ENCODE peak calls at places on chromosomes 11 and 22, in five cellular contexts. A, F, E, P and W are unnamed samples. For H3K4me1 and H3K9me3, the result is how much of the 10 kb centered on the place peaks cover.

GRCh38 chr11:127066426-127067090 is 66.0 kb upstream of the KIRREL3 start:
- DNase-seq in A (no peak), F (no peak), E (no peak), P (no peak), W (no peak)

GRCh38 chr11:128552783-128553661 is 34.3 kb downstream of the ETS1 start:
- DNase-seq in A (no peak), F (no peak), E (no peak), P (no peak), W (no peak)

GRCh38 chr11:32115406-32115805 is 24.5 kb downstream of the RCN1 start:
- DNase-seq in A (no peak), F (no peak), E (no peak), P (no peak), W (no peak)

GRCh38 chr22:25987948-25988347 is 181.3 kb upstream of the SEZ6L start:
- DNase-seq in A (no peak), F (no peak), E (no peak), P (no peak), W (no peak)

GRCh38 chr11:75173336-75173735 is 22.4 kb downstream of the SLCO2B1 start:
- DNase-seq in A (no peak), F (no peak), E (no peak), P (no peak), W (no peak)

GRCh38 chr22:31496735-31497146 is 405 bp downstream of the SFI1 start:
- DNase-seq in A (no peak), F (peak), E (no peak), P (no peak), W (peak)

GRCh38 chr11:78019808-78020207 is 3.3 kb downstream of the KCTD14 start:
- DNase-seq in A (no peak), F (no peak), E (no peak), P (no peak), W (no peak)

GRCh38 chr11:69949327-69949726 is 128.8 kb upstream of the ANO1 start:
- DNase-seq in A (peak), F (no peak), E (no peak), P (no peak), W (no peak)

GRCh38 chr11:65434667-65435179 is 12.1 kb downstream of the NEAT1 start:
- DNase-seq in A (no peak), F (no peak), E (no peak), P (peak), W (no peak)

GRCh38 chr11:6925636-6926207 is 504 bp upstream of the ZNF215 start:
- DNase-seq in A (no peak), F (no peak), E (no peak), P (no peak), W (no peak)

GRCh38 chr11:131584694-131585592 is 214.5 kb downstream of the NTM start:
- DNase-seq in A (no peak), F (no peak), E (no peak), P (no peak), W (no peak)

GRCh38 chr11:127493330-127493729 is 492.8 kb upstream of the KIRREL3 start:
- DNase-seq in A (no peak), F (no peak), E (no peak), P (no peak), W (no peak)

GRCh38 chr11:59145534-59145933 is 2.9 kb downstream of the FAM111A start:
- DNase-seq in A (no peak), F (no peak), E (no peak), P (no peak), W (no peak)

GRCh38 chr11:11845066-11845465 is 3.3 kb downstream of the USP47 start:
- DNase-seq in A (no peak), F (no peak), E (no peak), P (no peak), W (no peak)

GRCh38 chr11:31799036-31799793 is 11.9 kb downstream of the PAX6 start:
- DNase-seq in A (no peak), F (no peak), E (no peak), P (no peak), W (no peak)

GRCh38 chr11:107598225-107599139 is 7.5 kb downstream of the ELMOD1 start:
- DNase-seq in A (no peak), F (no peak), E (no peak), P (no peak), W (no peak)

GRCh38 chr11:69500285-69501120 is 19.0 kb downstream of the LINC01488 start:
- DNase-seq in A (peak), F (no peak), E (no peak), P (peak), W (no peak)

GRCh38 chr11:100719362-100719761 is 32.3 kb downstream of the ARHGAP42 start:
- DNase-seq in A (no peak), F (no peak), E (no peak), P (no peak), W (no peak)

GRCh38 chr11:77117485-77117884 is 10.6 kb upstream of the MYO7A start:
- DNase-seq in A (no peak), F (no peak), E (no peak), P (no peak), W (no peak)

GRCh38 chr11:75814369-75814685 is 683 bp upstream of the UVRAG start:
- DNase-seq in A (no peak), F (no peak), E (no peak), P (no peak), W (no peak)

GRCh38 chr11:86636275-86636674 is 36.1 kb downstream of the ME3 start:
- DNase-seq in A (no peak), F (no peak), E (no peak), P (no peak), W (no peak)

GRCh38 chr11:128695539-128696221 is 1.8 kb downstream of the FLI1 start:
- DNase-seq in A (no peak), F (peak), E (no peak), P (peak), W (no peak)

GRCh38 chr11:70400643-70401042 is 2.3 kb downstream of the CTTN start:
- DNase-seq in A (no peak), F (no peak), E (no peak), P (no peak), W (no peak)

GRCh38 chr11:96798445-96798844 is 408.6 kb downstream of the JRKL start:
- DNase-seq in A (no peak), F (no peak), E (no peak), P (no peak), W (no peak)

GRCh38 chr11:96794152-96794551 is 404.3 kb downstream of the JRKL start:
- DNase-seq in A (no peak), F (no peak), E (no peak), P (no peak), W (no peak)
- TF ChIP-seq CTCF in A (peak), F (no peak), E (no peak), P (no peak), W (no peak)

GRCh38 chr22:36955691-36956090 is 42.3 kb downstream of the CSF2RB start:
- DNase-seq in A (no peak), F (no peak), E (no peak), P (no peak), W (no peak)
- H3K4me1 ChIP-seq in A (under half), F (under half), E (under half), P (under half), W (under half)

DNA sequence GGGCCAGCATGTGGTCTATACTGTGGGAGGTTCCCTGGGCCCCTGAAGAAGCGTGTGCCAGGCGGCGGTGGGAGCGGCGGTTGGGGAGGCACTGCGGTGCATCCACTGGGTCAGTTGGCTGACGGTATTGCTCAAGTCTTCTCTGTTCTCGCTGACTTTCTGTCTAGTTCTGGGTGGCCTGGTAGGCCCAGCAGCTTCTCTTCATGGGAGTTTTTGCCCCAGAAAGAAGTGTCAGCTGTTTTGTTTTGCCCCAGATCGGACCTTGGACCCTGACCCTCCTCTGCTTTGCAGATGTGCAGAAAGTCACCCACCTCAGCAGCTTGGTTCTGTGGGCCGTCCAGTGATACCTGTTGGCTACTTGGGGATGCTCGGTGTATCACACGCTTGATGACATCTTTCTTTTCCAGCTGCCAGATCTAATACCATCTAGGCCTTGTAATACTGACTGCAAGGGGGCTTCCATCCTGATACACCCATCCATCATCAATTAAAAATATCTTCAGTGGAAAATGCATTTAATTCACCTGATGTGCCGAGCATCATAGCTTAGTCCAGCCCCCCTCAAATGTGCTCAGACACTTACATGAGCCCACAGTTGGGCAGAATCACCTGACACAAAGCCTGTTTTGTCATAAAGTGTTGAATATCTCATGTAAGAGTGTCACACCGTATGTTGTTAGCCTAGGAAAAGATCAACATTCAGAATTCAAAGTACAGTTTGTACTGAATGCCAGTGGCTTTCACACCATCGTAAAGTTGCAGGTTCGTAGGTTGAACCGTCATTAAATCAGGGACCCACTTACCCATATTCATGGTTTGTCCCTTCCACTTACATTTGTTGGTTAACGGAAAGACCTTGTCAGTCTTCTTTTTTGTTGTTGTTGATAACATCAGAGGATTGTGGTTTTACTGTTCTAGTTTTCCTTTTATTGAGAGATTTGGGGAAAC is 13.9 kb downstream of the ZBED4 start:
- DNase-seq in A (no peak), F (no peak), E (no peak), P (no peak), W (no peak)
- H3K9me3 ChIP-seq in A (under half), F (under half), E (under half), P (under half), W (under half)

DNA sequence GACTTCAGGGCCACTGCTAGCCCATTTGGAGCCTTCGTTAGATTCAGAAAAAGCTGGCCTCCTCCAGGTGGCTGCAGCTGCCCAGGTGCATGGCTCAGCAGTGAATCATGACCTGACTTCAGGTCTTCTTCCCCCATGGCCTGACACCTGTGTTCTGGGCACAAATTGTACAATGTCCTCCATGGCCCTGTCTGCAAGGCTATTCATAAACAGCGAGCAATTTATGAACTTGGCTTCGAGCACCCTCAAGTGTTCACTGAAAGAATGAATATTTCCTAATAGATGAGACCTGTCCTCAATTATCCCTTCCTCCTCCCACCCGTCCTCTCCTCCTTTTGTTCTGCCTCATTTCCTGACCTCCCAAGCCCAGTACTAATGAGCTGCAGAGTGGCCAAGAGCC is 12.2 kb upstream of the VPS37C start:
- DNase-seq in A (no peak), F (no peak), E (no peak), P (no peak), W (no peak)
- TF ChIP-seq CTCF in A (peak), F (no peak), E (no peak), P (peak), W (no peak)

DNA sequence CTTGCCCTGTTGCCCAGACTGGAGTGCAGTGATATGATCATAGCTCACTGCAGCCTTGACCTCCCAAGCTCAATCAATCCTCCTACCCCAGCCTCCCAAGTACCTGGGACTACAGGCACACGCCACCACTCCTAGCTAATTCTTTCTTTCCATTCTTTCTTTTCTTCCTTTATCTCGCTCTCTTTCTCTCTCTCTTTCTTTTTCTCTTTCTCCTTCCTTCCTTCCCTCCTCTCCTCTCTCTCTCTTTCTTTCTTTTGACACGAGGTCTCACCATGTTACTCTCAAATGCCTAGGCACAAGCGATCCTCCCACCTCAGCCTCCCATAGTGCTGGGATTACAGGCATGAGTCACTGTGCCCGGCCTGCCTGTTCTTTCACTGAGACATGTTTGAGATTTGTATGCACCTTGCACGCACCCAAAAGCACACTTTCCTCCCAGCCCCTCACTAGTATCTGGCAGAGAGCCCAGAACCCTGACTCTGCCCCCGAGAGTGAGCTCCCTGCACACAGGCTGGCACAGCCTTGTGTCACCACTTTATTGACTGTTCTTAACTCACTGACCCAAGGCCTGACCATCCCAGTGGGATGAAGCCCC is 56.8 kb downstream of the CD6 start:
- DNase-seq in A (no peak), F (peak), E (no peak), P (no peak), W (no peak)
- H3K4me1 ChIP-seq in A (under half), F (half or more), E (under half), P (under half), W (under half)

GRCh38 chr11:72217856-72218745 is 1.5 kb downstream of the FOLR2 start:
- DNase-seq in A (no peak), F (no peak), E (no peak), P (no peak), W (no peak)
- H3K9me3 ChIP-seq in A (under half), F (under half), E (under half), P (under half), W (under half)

GRCh38 chr11:3341298-3341697 is 37.6 kb downstream of the ZNF195 start:
- DNase-seq in A (no peak), F (peak), E (peak), P (peak), W (no peak)
- TF ChIP-seq CTCF in A (peak), F (peak), E (peak), P (peak), W (peak)

GRCh38 chr22:39520874-39521857 is 804 bp downstream of the ATF4 start:
- DNase-seq in A (no peak), F (peak), E (peak), P (peak), W (peak)
- H3K4me1 ChIP-seq in A (under half), F (half or more), E (under half), P (under half), W (half or more)